ENCODE peak calls at places on chromosomes 4 and X, in five cellular contexts. I is central memory CD8-positive, alpha-beta T cell; C is T-helper 17 cell; F is activated CD8-positive, alpha-beta T cell treated with anti-CD3 and anti-CD28 coated beads for 36 hours; M is GM12878. W is an unnamed sample.

GRCh38 chr4:14315129-14315528 is 687.2 kb upstream of the CPEB2 start:
- ATAC-seq in I (no peak), F (no peak), M (peak), C (no peak), W (no peak)

GRCh38 chr4:7650606-7651400 is 216.1 kb upstream of the PSAPL1 start:
- ATAC-seq in C (no peak), F (no peak), I (no peak), M (no peak), W (peak)

GRCh38 chrX:47169726-47170515 is 23.7 kb upstream of the UBA1 start:
- ATAC-seq in C (no peak), I (no peak), M (no peak), F (no peak), W (peak)

GRCh38 chr4:59960143-59960542 is 1240.0 kb upstream of the ADGRL3 start:
- ATAC-seq in I (no peak), M (no peak), F (no peak), C (no peak), W (no peak)

GRCh38 chr4:108143515-108143914 is 25.2 kb downstream of the LEF1 start:
- ATAC-seq in F (peak), C (no peak), I (no peak), M (no peak), W (no peak)

GRCh38 chr4:128525387-128525786 is 237.8 kb upstream of the PGRMC2 start:
- ATAC-seq in M (peak), I (no peak), F (no peak), C (no peak), W (no peak)

GRCh38 chr4:185797596-185797995 is 14.4 kb downstream of the SORBS2 start:
- ATAC-seq in I (no peak), C (no peak), F (no peak), M (no peak), W (no peak)

GRCh38 chr4:2696423-2696822 is 59.7 kb downstream of the TNIP2 start:
- ATAC-seq in I (peak), F (no peak), C (peak), M (peak), W (no peak)

GRCh38 chrX:10240918-10241317 is 84.1 kb downstream of the CLCN4 start:
- ATAC-seq in F (no peak), M (peak), C (no peak), I (no peak), W (peak)

GRCh38 chr4:181475781-181476180 is 767.4 kb upstream of the TENM3 start:
- ATAC-seq in C (no peak), I (no peak), M (no peak), F (no peak), W (no peak)

GRCh38 chr4:13968723-13969122 is 341.2 kb upstream of the BOD1L1 start:
- ATAC-seq in I (no peak), F (no peak), M (no peak), C (no peak), W (peak)

GRCh38 chrX:106139048-106139447 is 29.1 kb upstream of the PWWP3B start:
- ATAC-seq in I (no peak), M (no peak), F (no peak), C (no peak), W (no peak)